ENCODE peak calls at places on chromosome 1, in eight cellular contexts. One of them, this sample, is unnamed.

GRCh38 chr1:233025156-233025555 is 74.7 kb downstream of the NTPCR start:
- DNase-seq in fibroblast of the aortic adventitia: no peak
- DNase-seq in SHP77: peak; percentile 51
- DNase-seq in caudate nucleus: no peak
- DNase-seq in uterus: no peak
- DNase-seq in stimulated activated naive B cell treated with anti-CD40 and anti-IgM and Interleukin-4, amounts not matched to agents 10 μg/mL and 1 μg/mL and 100 μg/mL, for 72 hours: no peak
- DNase-seq in activated T-helper 9 cell treated with anti-CD3 and anti-CD28 coated beads, Interleukin-2, amount 50 U/mL, for 16 hours: no peak
- DNase-seq in transverse colon: peak; percentile 71
- DNase-seq in this sample: peak; percentile 36

GRCh38 chr1:47934243-47934805 is 62.9 kb downstream of the TRABD2B start:
- DNase-seq in fibroblast of the aortic adventitia: peak; percentile 61
- DNase-seq in SHP77: no peak
- DNase-seq in caudate nucleus: no peak
- DNase-seq in uterus: peak; percentile 66
- DNase-seq in stimulated activated naive B cell treated with anti-CD40 and anti-IgM and Interleukin-4, amounts not matched to agents 10 μg/mL and 1 μg/mL and 100 μg/mL, for 72 hours: no peak
- DNase-seq in activated T-helper 9 cell treated with anti-CD3 and anti-CD28 coated beads, Interleukin-2, amount 50 U/mL, for 16 hours: no peak
- DNase-seq in transverse colon: peak; percentile 47
- DNase-seq in this sample: peak; percentile 89

GRCh38 chr1:242034393-242034792 is 35.5 kb upstream of the MAP1LC3C start:
- DNase-seq in fibroblast of the aortic adventitia: no peak
- DNase-seq in SHP77: no peak
- DNase-seq in caudate nucleus: no peak
- DNase-seq in uterus: no peak
- DNase-seq in stimulated activated naive B cell treated with anti-CD40 and anti-IgM and Interleukin-4, amounts not matched to agents 10 μg/mL and 1 μg/mL and 100 μg/mL, for 72 hours: no peak
- DNase-seq in activated T-helper 9 cell treated with anti-CD3 and anti-CD28 coated beads, Interleukin-2, amount 50 U/mL, for 16 hours: no peak
- DNase-seq in transverse colon: no peak
- DNase-seq in this sample: no peak

GRCh38 chr1:198254948-198255347 is 98.2 kb downstream of the NEK7 start:
- DNase-seq in fibroblast of the aortic adventitia: peak; percentile 57
- DNase-seq in SHP77: no peak
- DNase-seq in caudate nucleus: no peak
- DNase-seq in uterus: no peak
- DNase-seq in stimulated activated naive B cell treated with anti-CD40 and anti-IgM and Interleukin-4, amounts not matched to agents 10 μg/mL and 1 μg/mL and 100 μg/mL, for 72 hours: no peak
- DNase-seq in activated T-helper 9 cell treated with anti-CD3 and anti-CD28 coated beads, Interleukin-2, amount 50 U/mL, for 16 hours: no peak
- DNase-seq in transverse colon: no peak
- DNase-seq in this sample: peak; percentile 48

GRCh38 chr1:203081465-203082355 is 4.1 kb downstream of the MYOG start:
- DNase-seq in fibroblast of the aortic adventitia: no peak
- DNase-seq in SHP77: no peak
- DNase-seq in caudate nucleus: no peak
- DNase-seq in uterus: no peak
- DNase-seq in stimulated activated naive B cell treated with anti-CD40 and anti-IgM and Interleukin-4, amounts not matched to agents 10 μg/mL and 1 μg/mL and 100 μg/mL, for 72 hours: no peak
- DNase-seq in activated T-helper 9 cell treated with anti-CD3 and anti-CD28 coated beads, Interleukin-2, amount 50 U/mL, for 16 hours: no peak
- DNase-seq in transverse colon: no peak
- DNase-seq in this sample: no peak

GRCh38 chr1:224497714-224498573 is 63.3 kb upstream of the WDR26 start:
- DNase-seq in fibroblast of the aortic adventitia: peak; percentile 82
- DNase-seq in SHP77: no peak
- DNase-seq in caudate nucleus: no peak
- DNase-seq in uterus: no peak
- DNase-seq in stimulated activated naive B cell treated with anti-CD40 and anti-IgM and Interleukin-4, amounts not matched to agents 10 μg/mL and 1 μg/mL and 100 μg/mL, for 72 hours: peak; percentile 68
- DNase-seq in activated T-helper 9 cell treated with anti-CD3 and anti-CD28 coated beads, Interleukin-2, amount 50 U/mL, for 16 hours: peak; percentile 38
- DNase-seq in transverse colon: no peak
- DNase-seq in this sample: peak; percentile 65

GRCh38 chr1:21594935-21595897 is 73.9 kb downstream of the RAP1GAP start:
- DNase-seq in fibroblast of the aortic adventitia: peak; percentile 55
- DNase-seq in SHP77: peak; percentile 23
- DNase-seq in caudate nucleus: no peak
- DNase-seq in uterus: no peak
- DNase-seq in stimulated activated naive B cell treated with anti-CD40 and anti-IgM and Interleukin-4, amounts not matched to agents 10 μg/mL and 1 μg/mL and 100 μg/mL, for 72 hours: peak; percentile 26
- DNase-seq in activated T-helper 9 cell treated with anti-CD3 and anti-CD28 coated beads, Interleukin-2, amount 50 U/mL, for 16 hours: no peak
- DNase-seq in transverse colon: peak; percentile 49
- DNase-seq in this sample: peak; percentile 17

GRCh38 chr1:35287807-35288640 is 19.5 kb downstream of the ZMYM4 start:
- DNase-seq in fibroblast of the aortic adventitia: peak; percentile 72
- DNase-seq in SHP77: no peak
- DNase-seq in caudate nucleus: no peak
- DNase-seq in uterus: no peak
- DNase-seq in stimulated activated naive B cell treated with anti-CD40 and anti-IgM and Interleukin-4, amounts not matched to agents 10 μg/mL and 1 μg/mL and 100 μg/mL, for 72 hours: no peak
- DNase-seq in activated T-helper 9 cell treated with anti-CD3 and anti-CD28 coated beads, Interleukin-2, amount 50 U/mL, for 16 hours: no peak
- DNase-seq in transverse colon: no peak
- DNase-seq in this sample: peak; percentile 77

GRCh38 chr1:18948913-18949688 is 7.4 kb downstream of the IFFO2 start:
- DNase-seq in fibroblast of the aortic adventitia: peak; percentile 81
- DNase-seq in SHP77: no peak
- DNase-seq in caudate nucleus: no peak
- DNase-seq in uterus: peak; percentile 73
- DNase-seq in stimulated activated naive B cell treated with anti-CD40 and anti-IgM and Interleukin-4, amounts not matched to agents 10 μg/mL and 1 μg/mL and 100 μg/mL, for 72 hours: no peak
- DNase-seq in activated T-helper 9 cell treated with anti-CD3 and anti-CD28 coated beads, Interleukin-2, amount 50 U/mL, for 16 hours: no peak
- DNase-seq in transverse colon: no peak
- DNase-seq in this sample: peak; percentile 67

GRCh38 chr1:209890606-209891330 is 47.2 kb upstream of the SYT14 start:
- DNase-seq in fibroblast of the aortic adventitia: no peak
- DNase-seq in SHP77: no peak
- DNase-seq in caudate nucleus: no peak
- DNase-seq in uterus: no peak
- DNase-seq in stimulated activated naive B cell treated with anti-CD40 and anti-IgM and Interleukin-4, amounts not matched to agents 10 μg/mL and 1 μg/mL and 100 μg/mL, for 72 hours: no peak
- DNase-seq in activated T-helper 9 cell treated with anti-CD3 and anti-CD28 coated beads, Interleukin-2, amount 50 U/mL, for 16 hours: no peak
- DNase-seq in transverse colon: no peak
- DNase-seq in this sample: peak; percentile 30

GRCh38 chr1:68175621-68176398 is 56.5 kb downstream of the WLS start:
- DNase-seq in fibroblast of the aortic adventitia: peak; percentile 65
- DNase-seq in SHP77: peak; percentile 41
- DNase-seq in caudate nucleus: no peak
- DNase-seq in uterus: no peak
- DNase-seq in stimulated activated naive B cell treated with anti-CD40 and anti-IgM and Interleukin-4, amounts not matched to agents 10 μg/mL and 1 μg/mL and 100 μg/mL, for 72 hours: no peak
- DNase-seq in activated T-helper 9 cell treated with anti-CD3 and anti-CD28 coated beads, Interleukin-2, amount 50 U/mL, for 16 hours: no peak
- DNase-seq in transverse colon: no peak
- DNase-seq in this sample: peak; percentile 43

GRCh38 chr1:109787845-109788605 is 24.3 kb upstream of the EPS8L3 start:
- DNase-seq in fibroblast of the aortic adventitia: no peak
- DNase-seq in SHP77: no peak
- DNase-seq in caudate nucleus: no peak
- DNase-seq in uterus: peak; percentile 13
- DNase-seq in stimulated activated naive B cell treated with anti-CD40 and anti-IgM and Interleukin-4, amounts not matched to agents 10 μg/mL and 1 μg/mL and 100 μg/mL, for 72 hours: no peak
- DNase-seq in activated T-helper 9 cell treated with anti-CD3 and anti-CD28 coated beads, Interleukin-2, amount 50 U/mL, for 16 hours: no peak
- DNase-seq in transverse colon: peak; percentile 18
- DNase-seq in this sample: no peak

GRCh38 chr1:21574464-21575151 is 65.4 kb downstream of the ALPL start:
- DNase-seq in fibroblast of the aortic adventitia: peak; percentile 90
- DNase-seq in SHP77: peak; percentile 49
- DNase-seq in caudate nucleus: no peak
- DNase-seq in uterus: peak; percentile 30
- DNase-seq in stimulated activated naive B cell treated with anti-CD40 and anti-IgM and Interleukin-4, amounts not matched to agents 10 μg/mL and 1 μg/mL and 100 μg/mL, for 72 hours: no peak
- DNase-seq in activated T-helper 9 cell treated with anti-CD3 and anti-CD28 coated beads, Interleukin-2, amount 50 U/mL, for 16 hours: no peak
- DNase-seq in transverse colon: no peak
- DNase-seq in this sample: peak; percentile 47

GRCh38 chr1:56901720-56902119 is 47.1 kb downstream of the C8A start:
- DNase-seq in fibroblast of the aortic adventitia: peak; percentile 63
- DNase-seq in SHP77: no peak
- DNase-seq in caudate nucleus: no peak
- DNase-seq in uterus: no peak
- DNase-seq in stimulated activated naive B cell treated with anti-CD40 and anti-IgM and Interleukin-4, amounts not matched to agents 10 μg/mL and 1 μg/mL and 100 μg/mL, for 72 hours: no peak
- DNase-seq in activated T-helper 9 cell treated with anti-CD3 and anti-CD28 coated beads, Interleukin-2, amount 50 U/mL, for 16 hours: no peak
- DNase-seq in transverse colon: no peak
- DNase-seq in this sample: peak; percentile 53

This sample was measured in fibroblast of gingiva.